ENCODE peak calls at places on chromosomes 3 and 15, in five cellular contexts. T, P, M, N and D are unnamed samples.

GRCh38 chr3:111737712-111738097 is 121.4 kb upstream of the PHLDB2 start:
- DNase-seq in M (no peak), T (peak; percentile 48), P (no peak), N (no peak), D (peak; percentile 52)

GRCh38 chr3:172776049-172776717 is 25.7 kb downstream of the ECT2 start:
- DNase-seq in N (no peak), T (no peak), P (no peak), M (no peak), D (no peak)

GRCh38 chr3:131840151-131840797 is 194.5 kb downstream of the CPNE4 start:
- DNase-seq in M (no peak), T (no peak), N (no peak), P (no peak), D (no peak)

GRCh38 chr3:165624761-165625160 is 212.5 kb downstream of the BCHE start:
- DNase-seq in N (no peak), T (peak; percentile 14), P (no peak), M (peak; percentile 19), D (no peak)

GRCh38 chr3:50151728-50152127 is 3.4 kb upstream of the SEMA3F start:
- DNase-seq in P (no peak), N (no peak), M (no peak), T (no peak), D (no peak)

GRCh38 chr15:51223771-51224229 is 114.6 kb downstream of the CYP19A1 start:
- DNase-seq in M (no peak), P (no peak), N (no peak), T (peak; percentile 14), D (no peak)

GRCh38 chr15:95365615-95366107 is 964.8 kb upstream of the NR2F2 start:
- DNase-seq in T (no peak), M (no peak), N (no peak), P (no peak), D (no peak)

GRCh38 chr15:49096090-49096750 is 50.0 kb upstream of the SECISBP2L start:
- DNase-seq in N (no peak), P (no peak), T (no peak), M (no peak), D (peak; percentile 70)

GRCh38 chr3:151008699-151009098 is 36.2 kb upstream of the CLRN1 start:
- DNase-seq in N (no peak), M (no peak), P (no peak), T (peak; percentile 33), D (no peak)

GRCh38 chr3:169998668-169999131 is 32.1 kb downstream of the SEC62 start:
- DNase-seq in T (peak; percentile 58), P (no peak), N (no peak), M (no peak), D (peak; percentile 76)

GRCh38 chr3:159322322-159322939 is 520.6 kb downstream of the MFSD1 start:
- DNase-seq in N (peak; percentile 83), M (peak; percentile 30), P (no peak), T (peak; percentile 40), D (peak; percentile 7)

GRCh38 chr15:29132786-29133185 is 136.8 kb downstream of the NSMCE3 start:
- DNase-seq in N (no peak), M (no peak), P (no peak), T (no peak), D (no peak)

GRCh38 chr15:85440451-85440850 is 60.0 kb downstream of the AKAP13 start:
- DNase-seq in M (no peak), T (no peak), P (no peak), N (no peak), D (no peak)

DNA sequence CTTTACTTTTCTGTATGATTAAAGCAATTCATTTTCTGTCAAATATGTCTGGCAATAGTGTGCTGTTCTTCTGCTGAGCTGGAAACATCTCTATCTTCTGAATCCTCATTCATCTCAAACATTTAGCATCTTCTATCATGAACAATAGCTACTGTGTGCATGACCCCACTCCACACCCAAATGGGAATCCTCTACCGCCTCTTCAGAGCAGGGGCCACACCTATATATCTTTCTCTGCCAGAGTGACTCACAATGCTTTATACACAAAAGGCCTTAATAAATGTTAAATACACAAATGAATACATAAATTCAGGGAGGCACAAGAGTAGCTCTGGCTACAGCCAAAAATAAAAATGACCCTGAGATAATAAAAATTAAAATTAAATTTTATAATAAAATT is 8.0 kb downstream of the ALDH1A2 start:
- DNase-seq in T (no peak), M (peak; percentile 29), N (no peak), P (no peak), D (no peak)
- TF ChIP-seq ESRRA in T (no peak), M (no peak), N (no peak), P (no peak), D (no peak)

DNA sequence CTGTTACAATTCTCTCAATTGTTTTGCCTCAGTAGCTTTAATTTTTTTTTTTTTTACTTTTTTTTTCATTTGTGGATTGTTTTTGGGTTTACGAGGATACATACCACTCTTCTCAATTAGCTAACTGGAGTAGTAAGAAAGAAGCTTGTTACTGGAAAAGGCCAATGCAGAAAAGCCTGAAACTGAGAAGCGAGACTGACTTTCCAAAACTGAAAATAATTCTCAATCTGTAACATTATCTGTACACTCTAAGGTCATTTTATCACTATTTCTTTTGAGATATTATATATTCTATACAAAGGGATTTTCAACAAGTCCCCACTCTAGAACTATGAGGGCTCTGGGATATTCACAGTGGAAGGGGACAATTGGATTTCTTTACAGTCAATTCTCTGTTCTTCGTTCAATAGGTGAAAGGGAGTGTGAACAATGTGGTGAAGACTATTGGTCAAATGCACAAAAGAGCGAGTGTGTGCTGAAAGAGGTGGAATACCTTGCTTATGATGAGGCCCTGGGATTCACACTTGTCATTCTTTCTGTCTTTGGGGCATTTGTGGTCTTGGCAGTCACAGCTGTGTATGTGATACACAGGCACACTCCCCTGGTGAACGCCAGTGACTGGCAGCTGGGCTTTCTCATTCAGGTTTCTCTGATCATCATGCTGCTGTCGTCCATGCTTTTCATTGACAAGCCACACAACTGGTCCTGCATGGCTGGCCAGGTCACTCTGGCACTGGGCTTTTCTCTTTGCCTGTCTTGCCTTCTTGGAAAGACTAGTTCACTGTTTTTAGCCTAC is 83.9 kb upstream of the KCNAB1 start:
- DNase-seq in M (no peak), P (no peak), N (no peak), T (no peak), D (no peak)
- TF ChIP-seq ESRRA in M (no peak), P (no peak), N (no peak), T (no peak), D (no peak)

GRCh38 chr3:10518506-10519150 is 13.2 kb upstream of the ATP2B2 start:
- DNase-seq in T (no peak), M (no peak), P (no peak), N (no peak), D (no peak)

GRCh38 chr3:10519236-10519635 is 13.8 kb upstream of the ATP2B2 start:
- DNase-seq in P (no peak), N (no peak), M (no peak), T (no peak), D (no peak)

GRCh38 chr3:10515884-10516495 is 10.6 kb upstream of the ATP2B2 start:
- DNase-seq in T (no peak), P (no peak), M (peak; percentile 41), N (no peak), D (peak; percentile 28)

GRCh38 chr3:10516835-10517465 is 11.6 kb upstream of the ATP2B2 start:
- DNase-seq in P (no peak), N (no peak), T (no peak), M (no peak), D (no peak)

DNA sequence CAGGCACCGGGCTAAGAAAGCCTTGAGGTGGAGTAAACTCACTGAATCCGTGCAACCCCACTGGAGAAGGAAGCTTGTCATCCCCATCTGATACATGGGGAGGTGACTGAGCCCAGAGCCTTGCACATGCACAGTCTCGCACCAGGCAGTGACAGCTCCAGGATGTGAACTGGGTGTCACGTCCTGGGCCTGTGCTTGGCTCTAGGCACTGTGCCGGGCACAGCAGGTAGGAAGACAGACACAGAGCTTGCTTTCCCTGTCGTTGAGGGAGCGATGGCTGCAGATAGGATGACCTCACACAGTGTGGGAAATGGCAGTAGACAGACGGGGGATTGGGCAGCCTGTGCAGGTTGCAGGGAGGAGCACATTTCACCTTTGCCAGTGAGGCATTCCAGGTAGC is 12.2 kb upstream of the ATP2B2 start:
- DNase-seq in P (no peak), T (no peak), N (no peak), M (no peak), D (no peak)
- TF ChIP-seq ESRRA in P (no peak), T (no peak), N (no peak), M (no peak), D (no peak)

DNA sequence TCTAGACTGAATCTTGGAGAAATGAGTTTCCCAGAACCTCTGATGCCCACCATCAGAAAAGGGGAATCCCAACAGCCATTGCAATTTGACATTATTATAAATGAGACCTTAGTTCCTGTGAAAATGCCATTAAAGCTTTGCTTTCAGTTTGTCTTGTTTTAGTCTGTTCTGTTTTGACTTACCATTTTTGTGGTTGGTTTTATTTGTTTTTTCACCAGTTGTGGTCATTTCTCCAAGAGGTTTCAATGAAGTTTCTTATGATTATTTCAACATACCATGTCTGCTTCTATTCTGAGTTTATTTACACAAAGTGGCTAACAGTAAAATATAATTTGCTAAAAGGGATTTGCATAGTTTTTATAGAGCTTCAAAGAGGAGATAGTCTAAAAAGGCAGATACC is 175.0 kb upstream of the MCTP2 start:
- DNase-seq in T (no peak), M (no peak), N (no peak), P (no peak), D (no peak)
- TF ChIP-seq ESRRA in T (no peak), M (no peak), N (no peak), P (no peak), D (no peak)